ENCODE peak calls at places on chromosomes 16 and 17, in four cellular contexts. L, A, W and G are unnamed samples.

GRCh38 chr16:526181-527014 is 1.1 kb upstream of the CAPN15 start:
- DNase-seq in L (peak; percentile 78), A (no peak), W (peak; percentile 57), G (no peak)

GRCh38 chr17:13114601-13115024 is 96.8 kb upstream of the ELAC2 start:
- DNase-seq in L (peak; percentile 87), A (no peak), W (peak; percentile 54), G (no peak)

GRCh38 chr16:85826686-85827247 is 27.3 kb downstream of the COX4I1 start:
- DNase-seq in L (no peak), A (no peak), W (no peak), G (no peak)

GRCh38 chr17:11122908-11123307 is 118.1 kb upstream of the SHISA6 start:
- DNase-seq in L (no peak), A (no peak), W (no peak), G (no peak)

GRCh38 chr17:68961204-68961893 is 6.2 kb upstream of the ABCA8 start:
- DNase-seq in L (no peak), A (no peak), W (peak; percentile 29), G (no peak)

GRCh38 chr17:29613371-29613837 is 9.3 kb downstream of the CORO6 start:
- DNase-seq in L (peak; percentile 96), A (peak; percentile 93), W (peak; percentile 95), G (peak; percentile 56)

GRCh38 chr17:29918922-29919856 is 10.8 kb downstream of the SSH2 start:
- DNase-seq in L (no peak), A (no peak), W (peak; percentile 19), G (no peak)

GRCh38 chr17:81470944-81471803 is 41.4 kb downstream of the ACTG1 start:
- DNase-seq in L (peak; percentile 72), A (no peak), W (peak; percentile 61), G (no peak)

GRCh38 chr17:80981062-80981902 is 10.4 kb upstream of the CHMP6 start:
- DNase-seq in L (peak; percentile 83), A (no peak), W (no peak), G (no peak)

GRCh38 chr17:2989855-2990254 is 73.6 kb downstream of the OR1D5 start:
- DNase-seq in L (no peak), A (no peak), W (no peak), G (no peak)

GRCh38 chr17:75063626-75064025 is 16.6 kb downstream of the KCTD2 start:
- DNase-seq in L (no peak), A (no peak), W (no peak), G (no peak)

GRCh38 chr16:87132361-87133014 is 184.7 kb downstream of the C16orf95 start:
- DNase-seq in L (peak; percentile 88), A (no peak), W (peak; percentile 92), G (peak; percentile 47)

DNA sequence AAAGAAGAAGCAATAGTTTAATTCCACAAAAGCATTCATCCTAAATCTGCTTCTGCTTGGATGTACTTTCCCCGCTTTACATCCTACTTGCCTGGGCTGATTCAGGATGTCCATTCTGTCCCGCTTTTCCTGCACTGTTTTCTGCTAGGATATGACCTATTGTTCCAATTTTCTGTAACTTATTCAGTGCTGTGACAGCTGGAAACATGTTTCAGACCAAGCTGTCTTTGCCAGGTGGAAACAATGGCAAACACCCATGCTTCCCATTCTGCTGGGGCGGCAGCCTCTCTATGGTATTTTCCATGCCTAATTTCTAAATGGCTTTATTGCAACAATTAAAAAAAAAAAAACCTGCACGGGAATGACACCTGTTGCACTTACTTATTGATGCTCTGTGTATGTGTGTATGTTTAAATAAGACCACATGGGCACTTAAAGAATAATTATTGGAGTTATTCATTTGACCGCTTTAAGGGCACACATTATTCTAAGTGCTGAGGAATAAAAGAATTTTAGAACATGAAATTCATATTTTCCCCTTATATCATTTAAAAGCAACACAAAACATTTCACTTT is 21.0 kb downstream of the COQ7 start:
- DNase-seq in L (no peak), A (no peak), W (no peak), G (no peak)
- H3K4me3 ChIP-seq in L (no peak overlapping the region), A (no peak overlapping the region), W (no peak overlapping the region), G (no peak overlapping the region)

GRCh38 chr17:19992803-19993713 is 15.4 kb upstream of the AKAP10 start:
- DNase-seq in L (peak; percentile 96), A (peak; percentile 87), W (peak; percentile 94), G (peak; percentile 52)
- H3K4me3 ChIP-seq in L (peak overlapping the region; percentile 24), A (no peak overlapping the region), W (no peak overlapping the region), G (no peak overlapping the region)

DNA sequence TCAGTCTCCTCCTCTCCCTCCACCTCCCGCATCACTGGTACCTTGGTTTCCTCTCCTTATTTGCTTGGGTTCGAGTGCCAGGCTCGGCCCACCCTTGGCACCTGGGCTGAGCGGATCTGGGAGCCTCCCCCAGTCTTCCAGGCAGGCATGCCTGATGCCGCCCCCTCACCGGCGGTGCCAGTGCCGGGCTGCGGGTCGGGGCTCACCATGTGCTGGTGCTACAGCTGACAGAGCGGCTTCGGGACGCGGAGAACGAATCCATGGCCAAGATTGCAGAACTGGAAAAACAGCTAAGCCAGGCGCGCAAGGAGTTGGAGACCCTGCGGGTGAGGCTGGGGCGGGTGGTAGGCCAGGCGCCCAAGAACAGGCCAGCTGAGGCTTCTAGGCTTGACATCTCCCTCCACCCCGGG is 19.2 kb downstream of the FMNL1 start:
- DNase-seq in L (no peak), A (no peak), W (no peak), G (no peak)
- H3K4me3 ChIP-seq in L (peak overlapping the region; percentile 65), A (no peak overlapping the region), W (no peak overlapping the region), G (no peak overlapping the region)

DNA sequence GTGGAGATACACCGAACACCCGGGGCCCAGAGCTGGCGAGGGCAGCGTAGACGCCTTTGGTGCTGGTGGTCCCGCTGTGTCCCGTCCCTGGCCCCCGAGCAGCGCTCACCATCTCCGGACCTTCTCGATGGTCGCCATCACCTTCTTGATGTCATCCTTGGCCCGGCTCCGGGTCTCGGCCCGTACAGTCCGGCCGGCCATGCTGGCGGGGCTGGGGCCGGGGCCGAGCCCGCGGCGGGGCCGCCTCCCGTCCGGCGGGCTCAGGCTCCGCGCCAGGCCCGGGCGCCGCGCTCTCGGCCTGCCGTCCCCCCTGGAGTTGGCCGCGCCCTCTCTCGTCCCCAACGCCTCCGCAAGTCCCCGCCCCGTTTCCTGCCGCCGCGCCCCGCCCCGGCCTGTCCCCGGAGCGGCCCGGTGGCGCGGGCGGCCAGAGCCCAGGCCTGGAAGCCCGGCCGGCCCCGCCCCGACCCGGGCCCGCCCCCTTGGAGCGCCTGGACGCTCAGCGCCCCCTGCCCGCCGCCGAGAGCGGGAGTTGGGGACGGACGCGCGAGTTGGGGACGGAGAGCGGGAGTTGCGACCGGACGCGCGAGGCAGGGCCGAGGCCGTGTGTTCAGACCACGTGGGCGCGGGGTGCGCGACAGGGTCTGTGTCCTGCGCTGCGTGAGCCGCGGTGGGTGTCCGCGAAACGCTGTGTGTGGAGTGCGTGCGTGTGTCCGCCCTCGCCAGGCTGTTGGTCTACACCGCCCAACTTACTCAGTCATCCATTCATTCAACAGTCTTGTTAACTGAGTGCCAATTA is at the start of gene BCL7C:
- DNase-seq in L (peak; percentile 98), A (peak; percentile 87), W (peak; percentile 97), G (peak; percentile 59)
- H3K4me3 ChIP-seq in L (peak within 1 kb of the TSS; percentile 71), A (peak within 1 kb of the TSS; percentile 81), W (peak within 1 kb of the TSS; percentile 78), G (peak within 1 kb of the TSS; percentile 83)

GRCh38 chr16:14489460-14489859 is 140.6 kb downstream of the PARN start:
- DNase-seq in L (peak; percentile 58), A (no peak), W (peak; percentile 46), G (no peak)
- H3K4me3 ChIP-seq in L (no peak overlapping the region), A (no peak overlapping the region), W (no peak overlapping the region), G (no peak overlapping the region)

DNA sequence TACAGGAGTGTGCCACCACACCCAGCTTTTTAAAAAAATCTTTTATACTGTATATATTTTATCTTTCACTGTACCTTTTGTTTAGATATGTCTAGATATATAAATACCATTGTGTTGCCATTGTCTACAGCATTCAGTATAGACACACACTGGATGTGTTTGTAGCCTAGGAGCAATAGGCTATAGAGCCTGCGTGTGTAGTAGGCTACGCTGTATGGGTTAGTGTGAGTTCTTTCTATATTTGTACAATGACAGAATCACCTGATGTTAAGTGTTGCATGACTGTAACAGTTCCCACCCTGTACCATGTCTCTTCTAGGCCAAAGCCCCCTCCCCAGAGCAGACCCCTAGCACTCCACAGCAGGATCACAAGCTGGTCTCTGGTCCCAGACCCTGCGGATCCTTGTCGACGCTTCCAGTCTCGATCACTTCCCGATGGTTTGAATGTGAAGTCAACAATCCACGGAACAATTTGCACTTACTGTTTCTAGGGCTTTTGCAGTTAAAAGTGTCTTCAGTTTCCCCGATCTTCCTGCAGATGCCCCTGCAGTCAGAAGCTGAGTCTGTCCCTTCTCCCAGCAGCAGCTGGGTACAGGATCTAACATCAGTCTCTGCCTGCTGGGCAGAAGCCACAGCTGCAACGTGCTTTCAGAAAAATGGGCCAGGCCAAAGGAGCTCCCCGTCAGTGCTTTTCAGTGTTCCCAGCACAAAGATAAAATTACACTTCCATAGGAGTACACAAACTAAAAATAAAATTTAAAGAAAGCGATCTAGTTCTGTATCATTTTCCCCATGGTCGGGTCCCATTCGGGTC is 35.3 kb downstream of the ADAM11 start:
- DNase-seq in L (no peak), A (no peak), W (peak; percentile 47), G (no peak)
- H3K4me3 ChIP-seq in L (no peak overlapping the region), A (no peak overlapping the region), W (no peak overlapping the region), G (no peak overlapping the region)

GRCh38 chr17:3992370-3992769 is 28.1 kb upstream of the ATP2A3 start:
- DNase-seq in L (no peak), A (no peak), W (no peak), G (no peak)
- H3K4me3 ChIP-seq in L (no peak overlapping the region), A (no peak overlapping the region), W (no peak overlapping the region), G (no peak overlapping the region)

DNA sequence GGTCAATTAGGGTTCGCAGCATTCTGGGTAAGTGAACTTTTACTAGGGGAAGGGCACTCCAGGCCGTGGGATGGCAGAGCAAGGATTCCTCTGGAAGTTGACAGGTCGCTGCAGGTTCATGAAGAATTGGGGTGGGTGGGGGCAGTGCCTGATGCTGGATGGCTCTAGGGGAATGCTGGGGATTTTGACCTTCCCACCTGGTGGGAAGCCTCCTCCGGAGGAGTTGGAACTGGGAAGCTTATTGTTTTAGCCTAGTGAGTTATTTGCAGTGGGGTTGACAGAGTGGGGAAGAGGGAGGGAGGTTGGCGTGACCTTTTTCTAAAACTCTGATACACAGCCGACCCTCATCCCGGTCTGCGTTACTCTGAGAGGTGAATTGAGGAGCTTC is 606 bp upstream of the C17orf113 start:
- DNase-seq in L (no peak), A (no peak), W (no peak), G (no peak)
- H3K4me3 ChIP-seq in L (peak overlapping the region; percentile 82), A (peak overlapping the region; percentile 66), W (no peak overlapping the region), G (no peak overlapping the region)

GRCh38 chr16:69040144-69040909 is 65.1 kb upstream of the HAS3 start:
- DNase-seq in L (no peak), A (no peak), W (peak; percentile 72), G (no peak)
- H3K4me3 ChIP-seq in L (no peak overlapping the region), A (no peak overlapping the region), W (no peak overlapping the region), G (no peak overlapping the region)